ENCODE peak calls at places on chromosomes 3 and 15, in nine cellular contexts. One of them, this sample, is unnamed.

GRCh38 chr3:50447290-50447840 is 56.1 kb downstream of the CACNA2D2 start:
- DNase-seq in AG04450: no peak
- DNase-seq in WERI-Rb-1: no peak
- DNase-seq in A172: no peak
- DNase-seq in SK-MEL-5: no peak
- DNase-seq in renal cortical epithelial cell: no peak
- DNase-seq in D721Med: no peak
- DNase-seq in activated CD4-positive, alpha-beta T cell treated with anti-CD3 and anti-CD28 coated beads, Interleukin-2, amount 50 U/mL, for 1 hour: no peak
- DNase-seq in hepatic stellate cell: no peak
- DNase-seq in this sample: no peak

GRCh38 chr3:188553569-188553968 is 399.6 kb downstream of the LPP start:
- DNase-seq in A172: peak
- DNase-seq in renal cortical epithelial cell: no peak
- DNase-seq in activated CD4-positive, alpha-beta T cell treated with anti-CD3 and anti-CD28 coated beads, Interleukin-2, amount 50 U/mL, for 1 hour: no peak
- DNase-seq in hepatic stellate cell: no peak
- DNase-seq in WERI-Rb-1: no peak
- DNase-seq in SK-MEL-5: no peak
- DNase-seq in AG04450: no peak
- DNase-seq in D721Med: no peak
- DNase-seq in this sample: no peak

GRCh38 chr15:83919319-83919830 is 265.5 kb downstream of the ADAMTSL3 start:
- DNase-seq in hepatic stellate cell: no peak
- DNase-seq in A172: no peak
- DNase-seq in AG04450: no peak
- DNase-seq in D721Med: no peak
- DNase-seq in SK-MEL-5: no peak
- DNase-seq in activated CD4-positive, alpha-beta T cell treated with anti-CD3 and anti-CD28 coated beads, Interleukin-2, amount 50 U/mL, for 1 hour: no peak
- DNase-seq in renal cortical epithelial cell: no peak
- DNase-seq in WERI-Rb-1: no peak
- DNase-seq in this sample: no peak

GRCh38 chr3:31423522-31423921 is 109.2 kb upstream of the STT3B start:
- DNase-seq in renal cortical epithelial cell: peak
- DNase-seq in hepatic stellate cell: no peak
- DNase-seq in SK-MEL-5: peak
- DNase-seq in WERI-Rb-1: peak
- DNase-seq in D721Med: no peak
- DNase-seq in activated CD4-positive, alpha-beta T cell treated with anti-CD3 and anti-CD28 coated beads, Interleukin-2, amount 50 U/mL, for 1 hour: no peak
- DNase-seq in A172: peak
- DNase-seq in AG04450: peak
- DNase-seq in this sample: no peak

GRCh38 chr3:143991713-143992112 is 20.1 kb downstream of the DIPK2A start:
- DNase-seq in renal cortical epithelial cell: no peak
- DNase-seq in AG04450: no peak
- DNase-seq in D721Med: no peak
- DNase-seq in WERI-Rb-1: no peak
- DNase-seq in SK-MEL-5: no peak
- DNase-seq in hepatic stellate cell: no peak
- DNase-seq in A172: no peak
- DNase-seq in activated CD4-positive, alpha-beta T cell treated with anti-CD3 and anti-CD28 coated beads, Interleukin-2, amount 50 U/mL, for 1 hour: no peak
- DNase-seq in this sample: no peak

GRCh38 chr3:42872718-42873117 is 3.0 kb downstream of the CYP8B1 start:
- DNase-seq in WERI-Rb-1: no peak
- DNase-seq in AG04450: no peak
- DNase-seq in renal cortical epithelial cell: no peak
- DNase-seq in A172: no peak
- DNase-seq in activated CD4-positive, alpha-beta T cell treated with anti-CD3 and anti-CD28 coated beads, Interleukin-2, amount 50 U/mL, for 1 hour: no peak
- DNase-seq in SK-MEL-5: no peak
- DNase-seq in hepatic stellate cell: no peak
- DNase-seq in D721Med: no peak
- DNase-seq in this sample: no peak

GRCh38 chr3:191696356-191696755 is 235.4 kb downstream of the PYDC2 start:
- DNase-seq in A172: no peak
- DNase-seq in WERI-Rb-1: no peak
- DNase-seq in SK-MEL-5: no peak
- DNase-seq in renal cortical epithelial cell: peak
- DNase-seq in AG04450: no peak
- DNase-seq in D721Med: no peak
- DNase-seq in hepatic stellate cell: no peak
- DNase-seq in activated CD4-positive, alpha-beta T cell treated with anti-CD3 and anti-CD28 coated beads, Interleukin-2, amount 50 U/mL, for 1 hour: no peak
- DNase-seq in this sample: no peak

GRCh38 chr3:152941825-152942224 is 106.9 kb downstream of the P2RY1 start:
- DNase-seq in hepatic stellate cell: no peak
- DNase-seq in renal cortical epithelial cell: no peak
- DNase-seq in SK-MEL-5: no peak
- DNase-seq in D721Med: no peak
- DNase-seq in AG04450: no peak
- DNase-seq in A172: no peak
- DNase-seq in WERI-Rb-1: no peak
- DNase-seq in activated CD4-positive, alpha-beta T cell treated with anti-CD3 and anti-CD28 coated beads, Interleukin-2, amount 50 U/mL, for 1 hour: no peak
- DNase-seq in this sample: no peak

GRCh38 chr3:167691366-167691765 is 37.6 kb upstream of the WDR49 start:
- DNase-seq in AG04450: no peak
- DNase-seq in D721Med: no peak
- DNase-seq in hepatic stellate cell: no peak
- DNase-seq in A172: no peak
- DNase-seq in SK-MEL-5: no peak
- DNase-seq in WERI-Rb-1: no peak
- DNase-seq in activated CD4-positive, alpha-beta T cell treated with anti-CD3 and anti-CD28 coated beads, Interleukin-2, amount 50 U/mL, for 1 hour: peak
- DNase-seq in renal cortical epithelial cell: no peak
- DNase-seq in this sample: no peak

GRCh38 chr3:60365360-60365759 is 885.9 kb downstream of the FHIT start:
- DNase-seq in WERI-Rb-1: no peak
- DNase-seq in D721Med: no peak
- DNase-seq in A172: no peak
- DNase-seq in SK-MEL-5: no peak
- DNase-seq in AG04450: no peak
- DNase-seq in renal cortical epithelial cell: peak
- DNase-seq in hepatic stellate cell: peak
- DNase-seq in activated CD4-positive, alpha-beta T cell treated with anti-CD3 and anti-CD28 coated beads, Interleukin-2, amount 50 U/mL, for 1 hour: no peak
- DNase-seq in this sample: no peak

GRCh38 chr15:79091204-79091867 is 756 bp upstream of the RASGRF1 start:
- DNase-seq in A172: no peak
- DNase-seq in hepatic stellate cell: no peak
- DNase-seq in activated CD4-positive, alpha-beta T cell treated with anti-CD3 and anti-CD28 coated beads, Interleukin-2, amount 50 U/mL, for 1 hour: no peak
- DNase-seq in AG04450: no peak
- DNase-seq in WERI-Rb-1: peak
- DNase-seq in SK-MEL-5: no peak
- DNase-seq in D721Med: no peak
- DNase-seq in renal cortical epithelial cell: no peak
- DNase-seq in this sample: peak

GRCh38 chr3:103056953-103057450 is 622.2 kb downstream of the ZPLD1 start:
- DNase-seq in renal cortical epithelial cell: no peak
- DNase-seq in D721Med: no peak
- DNase-seq in activated CD4-positive, alpha-beta T cell treated with anti-CD3 and anti-CD28 coated beads, Interleukin-2, amount 50 U/mL, for 1 hour: no peak
- DNase-seq in WERI-Rb-1: no peak
- DNase-seq in A172: no peak
- DNase-seq in AG04450: no peak
- DNase-seq in hepatic stellate cell: no peak
- DNase-seq in SK-MEL-5: no peak
- DNase-seq in this sample: no peak

GRCh38 chr15:85318048-85318731 is 62.2 kb upstream of the AKAP13 start:
- DNase-seq in renal cortical epithelial cell: peak
- DNase-seq in activated CD4-positive, alpha-beta T cell treated with anti-CD3 and anti-CD28 coated beads, Interleukin-2, amount 50 U/mL, for 1 hour: no peak
- DNase-seq in A172: peak
- DNase-seq in SK-MEL-5: no peak
- DNase-seq in D721Med: no peak
- DNase-seq in hepatic stellate cell: peak
- DNase-seq in WERI-Rb-1: no peak
- DNase-seq in AG04450: peak
- DNase-seq in this sample: no peak

GRCh38 chr3:130792241-130792640 is 45.6 kb upstream of the PIK3R4 start:
- DNase-seq in A172: no peak
- DNase-seq in renal cortical epithelial cell: no peak
- DNase-seq in WERI-Rb-1: no peak
- DNase-seq in AG04450: no peak
- DNase-seq in activated CD4-positive, alpha-beta T cell treated with anti-CD3 and anti-CD28 coated beads, Interleukin-2, amount 50 U/mL, for 1 hour: no peak
- DNase-seq in D721Med: no peak
- DNase-seq in hepatic stellate cell: no peak
- DNase-seq in SK-MEL-5: no peak
- DNase-seq in this sample: no peak

GRCh38 chr3:10223676-10224639 is 24.3 kb upstream of the TATDN2 start:
- DNase-seq in renal cortical epithelial cell: peak
- DNase-seq in activated CD4-positive, alpha-beta T cell treated with anti-CD3 and anti-CD28 coated beads, Interleukin-2, amount 50 U/mL, for 1 hour: peak
- DNase-seq in WERI-Rb-1: no peak
- DNase-seq in D721Med: no peak
- DNase-seq in AG04450: no peak
- DNase-seq in SK-MEL-5: no peak
- DNase-seq in hepatic stellate cell: no peak
- DNase-seq in A172: no peak
- DNase-seq in this sample: no peak

GRCh38 chr15:62242999-62243398 is 77.9 kb upstream of the C2CD4B start:
- DNase-seq in A172: no peak
- DNase-seq in renal cortical epithelial cell: no peak
- DNase-seq in hepatic stellate cell: no peak
- DNase-seq in AG04450: no peak
- DNase-seq in activated CD4-positive, alpha-beta T cell treated with anti-CD3 and anti-CD28 coated beads, Interleukin-2, amount 50 U/mL, for 1 hour: no peak
- DNase-seq in SK-MEL-5: no peak
- DNase-seq in WERI-Rb-1: no peak
- DNase-seq in D721Med: no peak
- DNase-seq in this sample: no peak

GRCh38 chr3:30162579-30162978 is 443.8 kb upstream of the TGFBR2 start:
- DNase-seq in hepatic stellate cell: peak
- DNase-seq in WERI-Rb-1: no peak
- DNase-seq in activated CD4-positive, alpha-beta T cell treated with anti-CD3 and anti-CD28 coated beads, Interleukin-2, amount 50 U/mL, for 1 hour: no peak
- DNase-seq in A172: peak
- DNase-seq in D721Med: no peak
- DNase-seq in SK-MEL-5: no peak
- DNase-seq in renal cortical epithelial cell: peak
- DNase-seq in AG04450: peak
- DNase-seq in this sample: no peak

GRCh38 chr3:11847607-11848006 is 922 bp upstream of the TAMM41 start:
- DNase-seq in hepatic stellate cell: no peak
- DNase-seq in activated CD4-positive, alpha-beta T cell treated with anti-CD3 and anti-CD28 coated beads, Interleukin-2, amount 50 U/mL, for 1 hour: peak
- DNase-seq in D721Med: no peak
- DNase-seq in AG04450: no peak
- DNase-seq in WERI-Rb-1: peak
- DNase-seq in renal cortical epithelial cell: no peak
- DNase-seq in A172: no peak
- DNase-seq in SK-MEL-5: no peak
- DNase-seq in this sample: no peak

GRCh38 chr3:14322001-14322400 is 80.4 kb upstream of the SLC6A6 start:
- DNase-seq in A172: peak
- DNase-seq in SK-MEL-5: no peak
- DNase-seq in hepatic stellate cell: no peak
- DNase-seq in renal cortical epithelial cell: no peak
- DNase-seq in D721Med: no peak
- DNase-seq in AG04450: no peak
- DNase-seq in activated CD4-positive, alpha-beta T cell treated with anti-CD3 and anti-CD28 coated beads, Interleukin-2, amount 50 U/mL, for 1 hour: no peak
- DNase-seq in WERI-Rb-1: no peak
- DNase-seq in this sample: no peak

GRCh38 chr3:135125171-135125801 is 330.2 kb downstream of the EPHB1 start:
- DNase-seq in hepatic stellate cell: peak
- DNase-seq in AG04450: no peak
- DNase-seq in renal cortical epithelial cell: peak
- DNase-seq in SK-MEL-5: peak
- DNase-seq in activated CD4-positive, alpha-beta T cell treated with anti-CD3 and anti-CD28 coated beads, Interleukin-2, amount 50 U/mL, for 1 hour: no peak
- DNase-seq in WERI-Rb-1: no peak
- DNase-seq in D721Med: no peak
- DNase-seq in A172: peak
- DNase-seq in this sample: no peak

GRCh38 chr3:14124223-14124614 is 451 bp downstream of the CHCHD4 start:
- DNase-seq in SK-MEL-5: peak
- DNase-seq in activated CD4-positive, alpha-beta T cell treated with anti-CD3 and anti-CD28 coated beads, Interleukin-2, amount 50 U/mL, for 1 hour: peak
- DNase-seq in hepatic stellate cell: no peak
- DNase-seq in A172: no peak
- DNase-seq in WERI-Rb-1: peak
- DNase-seq in D721Med: no peak
- DNase-seq in renal cortical epithelial cell: no peak
- DNase-seq in AG04450: no peak
- DNase-seq in this sample: no peak

GRCh38 chr3:126266291-126266840 is 86.0 kb upstream of the ALDH1L1 start:
- DNase-seq in activated CD4-positive, alpha-beta T cell treated with anti-CD3 and anti-CD28 coated beads, Interleukin-2, amount 50 U/mL, for 1 hour: no peak
- DNase-seq in AG04450: no peak
- DNase-seq in renal cortical epithelial cell: peak
- DNase-seq in D721Med: no peak
- DNase-seq in WERI-Rb-1: no peak
- DNase-seq in A172: no peak
- DNase-seq in SK-MEL-5: no peak
- DNase-seq in hepatic stellate cell: no peak
- DNase-seq in this sample: no peak

GRCh38 chr15:100334905-100335304 is 6.9 kb downstream of the ADAMTS17 start:
- DNase-seq in renal cortical epithelial cell: no peak
- DNase-seq in D721Med: no peak
- DNase-seq in activated CD4-positive, alpha-beta T cell treated with anti-CD3 and anti-CD28 coated beads, Interleukin-2, amount 50 U/mL, for 1 hour: no peak
- DNase-seq in A172: no peak
- DNase-seq in AG04450: no peak
- DNase-seq in SK-MEL-5: no peak
- DNase-seq in WERI-Rb-1: no peak
- DNase-seq in hepatic stellate cell: no peak
- DNase-seq in this sample: peak

GRCh38 chr3:185422677-185423076 is 59.7 kb downstream of the MAP3K13 start:
- DNase-seq in WERI-Rb-1: no peak
- DNase-seq in renal cortical epithelial cell: no peak
- DNase-seq in hepatic stellate cell: no peak
- DNase-seq in D721Med: no peak
- DNase-seq in activated CD4-positive, alpha-beta T cell treated with anti-CD3 and anti-CD28 coated beads, Interleukin-2, amount 50 U/mL, for 1 hour: no peak
- DNase-seq in AG04450: no peak
- DNase-seq in A172: no peak
- DNase-seq in SK-MEL-5: no peak
- DNase-seq in this sample: no peak

GRCh38 chr15:33852094-33852493 is 116.2 kb upstream of the CHRM5 start:
- DNase-seq in hepatic stellate cell: peak
- DNase-seq in WERI-Rb-1: no peak
- DNase-seq in activated CD4-positive, alpha-beta T cell treated with anti-CD3 and anti-CD28 coated beads, Interleukin-2, amount 50 U/mL, for 1 hour: no peak
- DNase-seq in A172: peak
- DNase-seq in AG04450: no peak
- DNase-seq in D721Med: no peak
- DNase-seq in renal cortical epithelial cell: no peak
- DNase-seq in SK-MEL-5: no peak
- DNase-seq in this sample: no peak

GRCh38 chr3:16289144-16289889 is 24.3 kb downstream of the OXNAD1 start:
- DNase-seq in A172: no peak
- DNase-seq in SK-MEL-5: no peak
- DNase-seq in hepatic stellate cell: no peak
- DNase-seq in renal cortical epithelial cell: no peak
- DNase-seq in WERI-Rb-1: no peak
- DNase-seq in activated CD4-positive, alpha-beta T cell treated with anti-CD3 and anti-CD28 coated beads, Interleukin-2, amount 50 U/mL, for 1 hour: no peak
- DNase-seq in D721Med: no peak
- DNase-seq in AG04450: no peak
- DNase-seq in this sample: no peak

GRCh38 chr15:40242671-40243070 is 3.8 kb downstream of the PAK6 start:
- DNase-seq in AG04450: no peak
- DNase-seq in renal cortical epithelial cell: no peak
- DNase-seq in WERI-Rb-1: no peak
- DNase-seq in A172: no peak
- DNase-seq in activated CD4-positive, alpha-beta T cell treated with anti-CD3 and anti-CD28 coated beads, Interleukin-2, amount 50 U/mL, for 1 hour: no peak
- DNase-seq in SK-MEL-5: no peak
- DNase-seq in D721Med: no peak
- DNase-seq in hepatic stellate cell: no peak
- DNase-seq in this sample: no peak

GRCh38 chr15:40999190-40999589 is 45.9 kb downstream of the CHAC1 start:
- DNase-seq in SK-MEL-5: peak
- DNase-seq in A172: peak
- DNase-seq in hepatic stellate cell: peak
- DNase-seq in activated CD4-positive, alpha-beta T cell treated with anti-CD3 and anti-CD28 coated beads, Interleukin-2, amount 50 U/mL, for 1 hour: no peak
- DNase-seq in WERI-Rb-1: no peak
- DNase-seq in renal cortical epithelial cell: peak
- DNase-seq in AG04450: peak
- DNase-seq in D721Med: no peak
- DNase-seq in this sample: no peak

GRCh38 chr3:170386468-170386867 is 29.0 kb downstream of the SKIL start:
- DNase-seq in AG04450: no peak
- DNase-seq in A172: no peak
- DNase-seq in D721Med: no peak
- DNase-seq in WERI-Rb-1: no peak
- DNase-seq in renal cortical epithelial cell: no peak
- DNase-seq in SK-MEL-5: no peak
- DNase-seq in activated CD4-positive, alpha-beta T cell treated with anti-CD3 and anti-CD28 coated beads, Interleukin-2, amount 50 U/mL, for 1 hour: no peak
- DNase-seq in hepatic stellate cell: no peak
- DNase-seq in this sample: no peak

GRCh38 chr3:71859128-71859519 is 74.2 kb upstream of the PROK2 start:
- DNase-seq in AG04450: no peak
- DNase-seq in D721Med: no peak
- DNase-seq in A172: peak
- DNase-seq in WERI-Rb-1: no peak
- DNase-seq in activated CD4-positive, alpha-beta T cell treated with anti-CD3 and anti-CD28 coated beads, Interleukin-2, amount 50 U/mL, for 1 hour: no peak
- DNase-seq in SK-MEL-5: peak
- DNase-seq in hepatic stellate cell: no peak
- DNase-seq in renal cortical epithelial cell: peak
- DNase-seq in this sample: peak

GRCh38 chr3:146166450-146167222 is 5.7 kb upstream of the PLOD2 start:
- DNase-seq in hepatic stellate cell: no peak
- DNase-seq in activated CD4-positive, alpha-beta T cell treated with anti-CD3 and anti-CD28 coated beads, Interleukin-2, amount 50 U/mL, for 1 hour: no peak
- DNase-seq in SK-MEL-5: no peak
- DNase-seq in renal cortical epithelial cell: peak
- DNase-seq in D721Med: no peak
- DNase-seq in AG04450: no peak
- DNase-seq in WERI-Rb-1: no peak
- DNase-seq in A172: peak
- DNase-seq in this sample: no peak

This sample was measured in BE2C.